ENCODE peak calls at places on chromosome 5, in five cellular contexts. C is NT2/D1, M is HEK293T, P is GM12878, F is HepG2. N is an unnamed sample.
A peak's percentile ranks its signal among the peaks of the same experiment; 100 is the strongest.

GRCh38 chr5:82100303-82101077 is 128.7 kb downstream of the ATG10 start:
- DNase-seq in P (peak; percentile 59), C (no peak), F (no peak), M (no peak), N (no peak)

GRCh38 chr5:107072440-107072839 is 598.3 kb downstream of the EFNA5 start:
- DNase-seq in F (no peak), M (no peak), C (no peak), P (no peak), N (no peak)

GRCh38 chr5:143775258-143775657 is 36.7 kb upstream of the HMHB1 start:
- DNase-seq in F (no peak), C (no peak), P (no peak), M (no peak), N (no peak)

GRCh38 chr5:59104400-59105117 is 521.7 kb downstream of the RAB3C start:
- DNase-seq in P (no peak), C (no peak), F (no peak), M (no peak), N (no peak)

GRCh38 chr5:53983568-53984465 is 326.6 kb downstream of the ARL15 start:
- DNase-seq in F (no peak), P (no peak), M (no peak), C (no peak), N (no peak)

GRCh38 chr5:75331095-75332090 is 5.6 kb upstream of the HMGCR start:
- DNase-seq in P (no peak), F (peak; percentile 93), M (no peak), C (no peak), N (no peak)

GRCh38 chr5:77087484-77088291 is 603 bp upstream of the ZBED3 start:
- DNase-seq in F (peak; percentile 56), P (no peak), M (no peak), C (no peak), N (no peak)

GRCh38 chr5:168346417-168346816 is 55.0 kb downstream of the WWC1 start:
- DNase-seq in P (no peak), C (no peak), F (no peak), M (no peak), N (no peak)

GRCh38 chr5:180379355-180380070 is 26.4 kb upstream of the GFPT2 start:
- DNase-seq in P (no peak), F (no peak), C (no peak), M (no peak), N (no peak)

GRCh38 chr5:132961887-132962286 is 1.5 kb downstream of the AFF4 start:
- DNase-seq in C (no peak), F (no peak), M (no peak), P (no peak), N (no peak)

GRCh38 chr5:85293139-85293785 is 908.6 kb upstream of the EDIL3 start:
- DNase-seq in F (peak; percentile 11), P (no peak), M (no peak), C (no peak), N (no peak)

GRCh38 chr5:142065273-142065672 is 43.3 kb upstream of the NDFIP1 start:
- DNase-seq in M (no peak), P (no peak), C (no peak), F (peak; percentile 54), N (no peak)

GRCh38 chr5:83563631-83564030 is 92.1 kb downstream of the VCAN start:
- DNase-seq in C (no peak), F (peak; percentile 88), P (no peak), M (no peak), N (no peak)

GRCh38 chr5:143261748-143262392 is 141.6 kb downstream of the NR3C1 start:
- DNase-seq in P (no peak), C (no peak), F (no peak), M (no peak), N (no peak)

GRCh38 chr5:1752881-1753280 is 46.8 kb downstream of the MRPL36 start:
- DNase-seq in P (no peak), C (no peak), M (no peak), F (no peak), N (no peak)

GRCh38 chr5:119811443-119811842 is 182.1 kb downstream of the FAM170A start:
- DNase-seq in F (no peak), P (no peak), C (peak; percentile 6), M (no peak), N (no peak)

GRCh38 chr5:135993248-135993893 is 35.4 kb upstream of the TGFBI start:
- DNase-seq in C (no peak), M (no peak), P (no peak), F (no peak), N (no peak)

GRCh38 chr5:150862070-150862469 is 15.7 kb downstream of the IRGM start:
- DNase-seq in F (no peak), P (no peak), C (no peak), M (no peak), N (no peak)

GRCh38 chr5:95669540-95669939 is 13.3 kb downstream of the SPATA9 start:
- DNase-seq in F (no peak), C (no peak), P (no peak), M (no peak), N (no peak)

GRCh38 chr5:149990518-149991376 is 9.7 kb downstream of the TIGD6 start:
- DNase-seq in C (peak; percentile 60), F (peak; percentile 76), M (peak; percentile 69), P (peak; percentile 26), N (no peak)

GRCh38 chr5:101942321-101942882 is 353.7 kb downstream of the SLCO4C1 start:
- DNase-seq in C (peak; percentile 22), F (peak; percentile 27), M (peak; percentile 35), P (no peak), N (peak; percentile 59)

GRCh38 chr5:849651-850301 is 1.0 kb downstream of the ZDHHC11 start:
- DNase-seq in M (no peak), F (peak; percentile 92), P (no peak), C (no peak), N (no peak)

GRCh38 chr5:124065508-124065907 is 553.5 kb downstream of the CSNK1G3 start:
- DNase-seq in P (no peak), M (no peak), C (no peak), F (no peak), N (no peak)

GRCh38 chr5:131264453-131265200 is 774 bp downstream of the CDC42SE2 start:
- DNase-seq in P (no peak), F (no peak), M (peak; percentile 27), C (no peak), N (peak; percentile 3)

GRCh38 chr5:109485030-109485429 is 75.3 kb upstream of the PJA2 start:
- DNase-seq in F (peak; percentile 92), M (peak; percentile 59), C (no peak), P (no peak), N (no peak)

GRCh38 chr5:87020099-87020934 is 247.4 kb upstream of the RASA1 start:
- DNase-seq in M (no peak), P (peak; percentile 47), F (no peak), C (no peak), N (no peak)

GRCh38 chr5:96844476-96844990 is 31.8 kb upstream of the ERAP2 start:
- DNase-seq in M (no peak), F (no peak), C (no peak), P (no peak), N (no peak)
- TF ChIP-seq SUZ12 in M (no peak), F (no peak), C (no peak), P (no peak), N (no peak)

DNA sequence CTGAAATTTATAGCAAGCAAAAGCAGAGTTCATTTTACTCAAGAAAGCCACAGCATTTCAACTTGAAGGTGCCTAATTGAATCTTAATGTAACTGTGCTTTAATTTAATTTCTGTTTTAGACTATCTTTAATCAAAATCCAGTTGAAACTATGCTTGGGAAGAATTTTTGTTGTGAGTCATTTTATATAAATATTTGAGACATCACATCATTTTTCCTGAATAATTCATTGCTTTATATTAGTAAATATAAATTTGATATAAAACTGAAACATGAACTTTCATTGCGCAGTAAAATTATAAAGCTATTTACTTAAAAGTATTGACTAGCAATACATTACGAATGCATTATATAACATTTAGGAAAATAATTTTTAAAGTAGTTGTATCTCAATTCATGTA is 1937.1 kb upstream of the CDH9 start:
- DNase-seq in P (no peak), F (no peak), M (no peak), C (no peak), N (no peak)
- TF ChIP-seq SUZ12 in P (no peak), F (no peak), M (no peak), C (no peak), N (no peak)

GRCh38 chr5:88879724-88880123 is 3.3 kb downstream of the MEF2C start:
- DNase-seq in P (no peak), C (no peak), M (no peak), F (no peak), N (no peak)
- TF ChIP-seq SUZ12 in P (no peak), C (no peak), M (no peak), F (no peak), N (no peak)

DNA sequence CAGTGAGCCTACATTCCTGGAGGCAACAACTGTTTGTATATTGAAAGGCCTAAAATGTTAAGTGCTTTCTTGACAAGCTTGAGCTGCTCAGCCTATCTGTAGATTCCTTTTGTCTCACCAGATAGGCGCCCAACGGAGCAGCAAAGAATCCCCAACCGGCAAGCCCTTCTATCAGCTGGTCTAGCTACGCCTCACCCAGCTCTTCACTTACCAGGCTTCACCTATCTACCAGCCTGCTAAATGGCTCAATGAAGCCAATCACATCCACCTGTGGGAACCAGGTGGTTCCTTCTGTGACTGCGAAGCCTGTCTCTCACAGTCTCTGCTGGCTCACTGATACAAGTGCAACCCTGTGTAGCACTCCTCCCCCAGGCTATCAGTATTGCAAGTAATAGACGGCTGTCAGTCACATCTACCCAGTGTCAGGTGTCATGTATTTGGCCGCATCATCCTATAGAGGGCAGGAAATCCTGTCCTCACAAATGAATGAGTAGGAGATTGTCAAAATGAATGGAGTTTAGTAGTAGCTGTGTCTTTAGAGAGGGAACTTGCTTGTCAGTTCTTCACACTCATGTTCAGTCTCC is 170.4 kb upstream of the MRPS30 start:
- DNase-seq in M (no peak), F (no peak), C (no peak), P (no peak), N (peak; percentile 21)
- TF ChIP-seq SUZ12 in M (no peak), F (no peak), C (no peak), P (no peak), N (no peak)

N was measured in H1.